ENCODE peak calls at places on chromosomes 12 and 14, in nine cellular contexts. P is endodermal cell; Y is heart right ventricle; E is CD4-positive, alpha-beta T cell; A is CD8-positive, alpha-beta T cell; Q is cardiac muscle cell; F is neural progenitor cell; M is IMR-90; C is fibroblast of lung. S is an unnamed sample.

GRCh38 chr12:107903377-107904061 is 129.0 kb downstream of the ASCL4 start:
- DNase-seq in P (peak), Y (peak), E (no peak), A (no peak), Q (peak), F (peak), M (no peak), C (peak), S (no peak)

GRCh38 chr12:128586630-128587029 is 237.1 kb downstream of the SLC15A4 start:
- DNase-seq in P (peak), Y (no peak), E (no peak), A (no peak), Q (no peak), F (peak), M (no peak), C (no peak), S (no peak)

GRCh38 chr12:82361461-82361915 is 3.2 kb downstream of the METTL25 start:
- DNase-seq in P (no peak), Y (peak), E (no peak), A (no peak), Q (no peak), F (no peak), M (no peak), C (no peak), S (no peak)

GRCh38 chr14:58272589-58273372 is 25.6 kb upstream of the ARID4A start:
- DNase-seq in P (no peak), Y (no peak), E (no peak), A (no peak), Q (peak), F (no peak), M (peak), C (peak), S (no peak)

GRCh38 chr14:25622752-25623151 is 572.8 kb upstream of the STXBP6 start:
- DNase-seq in P (no peak), Y (no peak), E (no peak), A (no peak), Q (no peak), F (no peak), M (no peak), C (no peak), S (no peak)

GRCh38 chr14:30005114-30005698 is 77.6 kb upstream of the PRKD1 start:
- DNase-seq in P (no peak), Y (no peak), E (no peak), A (no peak), Q (peak), F (peak), M (peak), C (peak), S (no peak)

GRCh38 chr14:101120636-101121398 is 217.3 kb upstream of the RTL1 start:
- DNase-seq in P (peak), Y (peak), E (no peak), A (peak), Q (no peak), F (no peak), M (no peak), C (peak), S (peak)

GRCh38 chr14:23443411-23443812 is 8.0 kb upstream of the MYH7 start:
- DNase-seq in P (no peak), Y (no peak), E (no peak), A (no peak), Q (no peak), F (peak), M (no peak), C (no peak), S (no peak)

GRCh38 chr14:104749111-104749649 is 3.8 kb upstream of the SIVA1 start:
- DNase-seq in P (peak), Y (peak), E (no peak), A (no peak), Q (no peak), F (peak), M (peak), C (peak), S (peak)

GRCh38 chr12:76670776-76671175 is 93.1 kb upstream of the ZDHHC17 start:
- DNase-seq in P (no peak), Y (no peak), E (no peak), A (no peak), Q (no peak), F (no peak), M (peak), C (peak), S (no peak)

GRCh38 chr12:122918827-122919226 is 22.9 kb upstream of the VPS37B start:
- DNase-seq in P (no peak), Y (no peak), E (no peak), A (no peak), Q (no peak), F (no peak), M (peak), C (peak), S (no peak)

GRCh38 chr12:43957732-43958131 is 121.9 kb downstream of the TMEM117 start:
- DNase-seq in P (peak), Y (no peak), E (no peak), A (no peak), Q (peak), F (peak), M (peak), C (peak), S (no peak)

GRCh38 chr14:68469208-68469713 is 323.6 kb downstream of the ZFP36L1 start:
- DNase-seq in P (no peak), Y (no peak), E (no peak), A (no peak), Q (no peak), F (no peak), M (no peak), C (no peak), S (no peak)
- H3K27ac ChIP-seq in P (no peak), Y (no peak), E (no peak), A (no peak), Q (no peak), F (peak), M (no peak), C (no peak), S (no peak)

GRCh38 chr12:65620026-65620425 is 204.3 kb upstream of the HMGA2 start:
- DNase-seq in P (no peak), Y (no peak), E (no peak), A (no peak), Q (no peak), F (no peak), M (peak), C (no peak), S (no peak)
- H3K27ac ChIP-seq in P (no peak), Y (no peak), E (no peak), A (no peak), Q (peak), F (no peak), M (no peak), C (no peak), S (no peak)

DNA sequence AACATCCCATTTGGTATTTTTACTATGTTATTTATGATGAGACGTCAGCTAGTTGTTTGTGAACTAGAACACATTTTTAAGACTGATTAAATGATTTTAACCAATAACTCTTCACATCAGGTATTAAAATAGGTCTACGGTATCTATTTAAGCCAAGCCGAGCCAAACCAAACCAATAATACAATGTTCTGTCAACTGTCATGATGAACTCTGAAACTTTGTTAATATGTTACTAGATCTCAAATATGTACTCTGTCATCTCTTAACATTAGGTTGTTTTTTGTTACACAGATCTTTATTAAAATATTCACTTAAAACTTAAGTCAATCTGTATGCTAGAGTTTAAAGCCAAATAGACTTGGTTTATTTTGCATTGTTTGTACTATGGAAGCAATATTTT is 1.0 kb downstream of the ART4 start:
- DNase-seq in P (no peak), Y (no peak), E (no peak), A (no peak), Q (no peak), F (no peak), M (no peak), C (no peak), S (no peak)
- H3K27ac ChIP-seq in P (no peak), Y (peak), E (no peak), A (no peak), Q (no peak), F (no peak), M (no peak), C (no peak), S (no peak)

GRCh38 chr12:31491395-31491794 is 99.5 kb downstream of the DENND5B start:
- DNase-seq in P (no peak), Y (no peak), E (no peak), A (no peak), Q (no peak), F (no peak), M (no peak), C (no peak), S (no peak)
- H3K27ac ChIP-seq in P (no peak), Y (no peak), E (no peak), A (no peak), Q (peak), F (no peak), M (peak), C (no peak), S (no peak)

DNA sequence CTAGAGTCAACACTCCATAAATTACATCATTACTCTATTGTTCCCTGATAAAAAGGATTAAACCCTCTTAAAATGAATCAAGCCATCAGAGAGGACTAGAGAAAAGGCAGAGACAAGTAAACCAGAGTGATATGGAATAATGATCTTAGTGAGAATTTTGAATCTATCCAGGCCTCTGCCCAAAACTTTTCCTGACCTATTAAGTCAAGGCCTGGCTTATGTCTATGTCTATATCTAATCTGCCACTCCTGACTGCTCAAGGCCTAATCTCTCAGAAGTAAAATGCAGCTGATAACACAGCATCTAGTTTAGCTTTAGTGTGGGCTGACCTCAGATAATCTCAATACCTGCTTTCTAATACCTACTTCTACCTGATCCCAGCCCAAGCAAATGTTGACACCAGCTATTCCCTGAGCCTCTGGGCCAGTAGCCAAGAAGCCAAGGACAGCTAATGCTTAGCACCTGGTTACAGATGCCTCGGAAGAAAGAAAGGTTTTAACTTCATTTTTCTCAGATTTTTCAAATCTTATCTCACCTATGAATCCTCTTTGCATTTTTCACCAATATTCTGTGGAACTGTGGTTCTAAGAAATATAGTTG is 1472.5 kb upstream of the SEL1L start:
- DNase-seq in P (peak), Y (no peak), E (no peak), A (no peak), Q (no peak), F (no peak), M (no peak), C (no peak), S (no peak)
- H3K27ac ChIP-seq in P (no peak), Y (no peak), E (no peak), A (no peak), Q (peak), F (no peak), M (no peak), C (no peak), S (no peak)

GRCh38 chr12:67917811-67918210 is 71.4 kb upstream of the IFNG-AS1 start:
- DNase-seq in P (no peak), Y (no peak), E (no peak), A (no peak), Q (no peak), F (no peak), M (no peak), C (no peak), S (no peak)

GRCh38 chr12:67921286-67921685 is 68.0 kb upstream of the IFNG-AS1 start:
- DNase-seq in P (no peak), Y (no peak), E (no peak), A (no peak), Q (no peak), F (no peak), M (no peak), C (peak), S (no peak)

GRCh38 chr12:67920432-67920831 is 68.8 kb upstream of the IFNG-AS1 start:
- DNase-seq in P (no peak), Y (no peak), E (no peak), A (no peak), Q (no peak), F (no peak), M (no peak), C (peak), S (no peak)

GRCh38 chr12:67918441-67918840 is 70.8 kb upstream of the IFNG-AS1 start:
- DNase-seq in P (no peak), Y (no peak), E (no peak), A (no peak), Q (no peak), F (no peak), M (no peak), C (no peak), S (no peak)

GRCh38 chr12:67919406-67919805 is 69.8 kb upstream of the IFNG-AS1 start:
- DNase-seq in P (no peak), Y (no peak), E (no peak), A (no peak), Q (no peak), F (no peak), M (no peak), C (peak), S (no peak)
- H3K27ac ChIP-seq in P (no peak), Y (no peak), E (no peak), A (no peak), Q (no peak), F (no peak), M (no peak), C (no peak), S (no peak)

DNA sequence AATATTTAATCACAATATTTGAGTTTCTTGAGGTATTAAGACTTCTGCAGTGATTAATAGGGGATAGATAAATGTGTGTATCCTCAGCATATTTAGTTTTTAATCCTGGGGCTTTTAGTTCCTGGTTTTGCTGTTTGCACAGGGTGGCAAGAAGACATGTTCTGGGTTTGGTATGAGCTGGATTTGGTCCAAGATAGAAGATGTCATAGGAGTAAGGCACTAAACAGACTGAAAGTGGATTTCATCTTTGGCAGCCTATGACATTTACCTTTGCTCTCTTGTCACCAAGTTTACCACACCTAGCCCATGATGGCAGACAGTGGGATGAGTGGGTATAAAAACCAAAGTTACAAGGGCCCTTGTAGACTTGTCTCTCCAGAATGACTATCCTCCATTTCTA is 168.2 kb downstream of the LRRK2 start:
- DNase-seq in P (no peak), Y (no peak), E (no peak), A (no peak), Q (no peak), F (no peak), M (no peak), C (no peak), S (no peak)
- H3K27ac ChIP-seq in P (no peak), Y (no peak), E (no peak), A (no peak), Q (no peak), F (no peak), M (no peak), C (no peak), S (no peak)

DNA sequence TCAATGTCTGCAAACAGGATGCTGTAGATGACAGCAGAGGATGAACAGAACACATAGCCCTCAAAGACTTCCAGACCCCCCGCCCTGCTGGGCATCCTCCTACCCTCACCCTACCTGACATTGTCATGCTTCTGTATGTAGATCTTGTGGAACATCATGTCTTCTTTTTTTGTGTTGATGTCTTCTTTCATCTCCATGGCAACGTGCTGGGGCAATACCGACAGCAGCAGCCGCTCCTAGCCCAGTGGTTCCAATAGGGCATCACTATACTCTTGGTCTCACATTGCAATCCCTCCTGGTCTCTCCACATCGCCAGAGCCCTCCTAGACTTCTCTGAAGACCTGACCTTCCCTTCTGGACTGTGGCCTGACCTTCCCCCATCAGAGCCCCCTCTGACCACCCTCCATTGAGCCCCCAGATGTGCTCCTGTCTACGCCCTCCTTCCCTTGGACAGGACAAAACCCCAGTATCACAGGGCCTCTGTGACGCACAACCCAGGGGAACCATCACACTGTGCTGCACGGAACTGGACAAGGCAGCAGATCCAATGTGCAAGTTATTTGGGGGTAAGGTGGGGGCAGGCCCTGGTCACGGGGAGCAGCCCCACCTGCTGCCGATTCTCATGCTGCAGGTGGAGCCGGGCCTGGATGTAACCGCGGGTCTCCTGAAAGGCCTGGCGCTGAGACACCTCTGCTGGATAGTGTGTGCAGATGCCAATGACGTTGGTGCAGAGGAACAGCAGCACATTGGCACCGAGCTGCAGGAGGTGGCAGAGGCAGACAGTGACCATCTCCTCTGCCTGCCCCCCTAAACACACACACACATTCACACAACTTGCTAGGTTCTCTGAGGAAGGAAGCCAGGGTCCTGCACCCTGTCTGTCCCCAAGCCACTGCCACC is 11.1 kb downstream of the ADCY6 start:
- DNase-seq in P (no peak), Y (peak), E (no peak), A (no peak), Q (no peak), F (no peak), M (no peak), C (no peak), S (no peak)
- H3K27ac ChIP-seq in P (no peak), Y (peak), E (no peak), A (no peak), Q (no peak), F (no peak), M (no peak), C (no peak), S (no peak)

GRCh38 chr12:88420460-88420859 is 159.8 kb downstream of the KITLG start:
- DNase-seq in P (no peak), Y (no peak), E (no peak), A (no peak), Q (peak), F (no peak), M (peak), C (peak), S (no peak)
- H3K27ac ChIP-seq in P (no peak), Y (no peak), E (no peak), A (no peak), Q (no peak), F (no peak), M (peak), C (peak), S (no peak)

S was measured in caudate nucleus.